ENCODE peak calls at places on chromosomes 7 and 10, in seven cellular contexts. P is PC-9, M is cardiac muscle cell, G is kidney epithelial cell, D is AG04450, Y is SJSA1, N is heart right ventricle. U is an unnamed sample.

GRCh38 chr10:97520978-97521761 is 22.4 kb downstream of the UBTD1 start:
- DNase-seq in D (no peak), Y (no peak), N (no peak), M (no peak), G (no peak), P (peak), U (no peak)

GRCh38 chr10:132644544-132645530 is 107.2 kb downstream of the INPP5A start:
- DNase-seq in D (no peak), P (no peak), Y (no peak), M (no peak), N (no peak), G (no peak), U (no peak)

GRCh38 chr7:102228935-102229334 is 57.7 kb upstream of the SH2B2 start:
- DNase-seq in Y (no peak), D (no peak), M (no peak), N (no peak), P (no peak), G (no peak), U (no peak)

GRCh38 chr7:158973440-158973839 is 117.1 kb downstream of the DYNC2I1 start:
- DNase-seq in D (no peak), Y (no peak), G (no peak), N (no peak), P (no peak), M (peak), U (no peak)

GRCh38 chr7:88377421-88377820 is 70.7 kb upstream of the STEAP4 start:
- DNase-seq in Y (no peak), N (no peak), D (no peak), G (peak), P (peak), M (peak), U (no peak)

GRCh38 chr7:137880432-137880831 is 33.7 kb upstream of the DGKI start:
- DNase-seq in D (no peak), G (no peak), Y (no peak), M (no peak), P (no peak), N (no peak), U (no peak)

GRCh38 chr10:104297697-104298660 is 29.0 kb downstream of the GSTO2 start:
- DNase-seq in G (no peak), N (no peak), D (no peak), P (no peak), Y (no peak), M (peak), U (no peak)

GRCh38 chr7:105802611-105803520 is 73.5 kb downstream of the ATXN7L1 start:
- DNase-seq in G (no peak), N (no peak), P (no peak), Y (no peak), D (no peak), M (no peak), U (no peak)

GRCh38 chr7:44290250-44290616 is 35.2 kb downstream of the CAMK2B start:
- DNase-seq in M (no peak), P (no peak), G (no peak), D (no peak), N (no peak), Y (no peak), U (no peak)

GRCh38 chr7:44411306-44411705 is 79.2 kb downstream of the NUDCD3 start:
- DNase-seq in Y (no peak), G (no peak), D (no peak), N (no peak), P (no peak), M (no peak), U (no peak)

GRCh38 chr10:9986786-9987185 is 1030.9 kb upstream of the CELF2 start:
- DNase-seq in D (no peak), M (no peak), Y (no peak), P (no peak), G (no peak), N (no peak), U (no peak)

GRCh38 chr10:103493362-103493871 is at the start of gene NEURL1:
- DNase-seq in M (peak), P (no peak), N (no peak), D (no peak), G (no peak), Y (no peak), U (no peak)

GRCh38 chr7:7438851-7439250 is 96.8 kb downstream of the COL28A1 start:
- DNase-seq in D (peak), P (peak), Y (peak), M (no peak), G (peak), N (no peak), U (no peak)

GRCh38 chr7:55177068-55177530 is 158.3 kb downstream of the EGFR start:
- DNase-seq in P (no peak), Y (peak), M (no peak), N (no peak), G (no peak), D (no peak), U (no peak)

GRCh38 chr10:128062837-128063563 is 63.2 kb downstream of the MKI67 start:
- DNase-seq in Y (no peak), M (no peak), P (no peak), D (no peak), G (no peak), N (peak), U (peak)

GRCh38 chr10:68135362-68135761 is 26.1 kb downstream of the MYPN start:
- DNase-seq in M (no peak), P (no peak), D (no peak), G (no peak), N (no peak), Y (no peak), U (no peak)

GRCh38 chr10:129833366-129833765 is 130.7 kb downstream of the EBF3 start:
- DNase-seq in P (no peak), D (no peak), Y (no peak), G (no peak), N (no peak), M (no peak), U (no peak)

GRCh38 chr10:24622781-24623301 is 100.8 kb downstream of the ARHGAP21 start:
- DNase-seq in D (no peak), M (no peak), P (no peak), G (no peak), N (no peak), Y (no peak), U (no peak)

GRCh38 chr7:24943096-24943948 is 36.7 kb downstream of the OSBPL3 start:
- DNase-seq in P (no peak), G (no peak), N (no peak), Y (no peak), D (no peak), M (no peak), U (no peak)

DNA sequence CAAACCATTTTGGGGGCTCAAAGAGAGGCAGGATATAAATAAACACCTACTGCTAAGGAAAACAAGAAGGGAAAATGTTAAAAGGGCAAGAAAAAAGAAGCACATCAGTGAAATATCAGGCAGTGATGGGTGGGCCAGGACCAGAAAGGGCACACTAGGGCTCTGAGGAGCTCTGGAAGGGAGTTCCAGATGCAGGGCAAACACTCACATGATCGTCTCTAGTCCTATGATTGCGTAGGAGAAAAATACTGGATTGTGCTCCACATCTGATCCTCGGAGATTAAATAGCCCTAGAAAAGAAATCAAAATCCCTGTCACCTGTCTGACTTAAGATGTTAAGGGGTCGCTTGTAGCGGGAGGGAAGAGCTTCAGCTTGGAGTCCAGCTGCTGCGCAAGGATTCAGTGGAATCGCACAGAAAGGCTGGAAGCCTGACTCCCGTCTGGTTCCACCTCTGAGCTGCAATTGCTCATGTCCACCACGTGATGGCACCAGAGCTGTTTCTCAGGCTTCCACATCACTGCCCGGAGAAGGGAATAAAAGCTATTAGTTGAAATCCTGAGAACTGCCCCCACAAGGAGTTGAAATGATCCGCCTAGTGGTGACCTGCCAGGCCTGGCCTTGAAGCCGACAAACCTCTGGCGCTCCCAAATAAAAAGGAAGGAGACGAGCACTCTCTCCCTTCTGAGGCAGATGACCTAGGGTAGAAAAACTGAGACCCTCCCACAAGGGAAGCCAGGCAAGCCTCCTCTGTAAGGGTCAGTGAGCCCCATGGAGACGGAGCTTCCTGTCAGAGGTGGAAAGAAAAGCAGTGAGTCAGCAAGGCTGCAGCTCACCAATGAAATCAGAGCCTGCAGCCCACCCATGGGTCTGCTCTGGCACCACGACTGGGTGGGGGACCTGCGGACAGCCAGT is 39.2 kb downstream of the XPNPEP1 start:
- DNase-seq in P (peak), M (peak), D (peak), N (peak), Y (peak), G (no peak), U (peak)
- H3K4me3 ChIP-seq in P (no peak), M (no peak), D (no peak), N (peak), Y (peak), G (no peak), U (no peak)

GRCh38 chr7:26857170-26857533 is 7.2 kb downstream of the SKAP2 start:
- DNase-seq in M (no peak), P (no peak), Y (no peak), G (no peak), D (no peak), N (no peak), U (no peak)

GRCh38 chr7:26859720-26860119 is 4.7 kb downstream of the SKAP2 start:
- DNase-seq in P (no peak), N (no peak), G (no peak), Y (no peak), M (no peak), D (no peak), U (no peak)

GRCh38 chr7:26857534-26858228 is 6.7 kb downstream of the SKAP2 start:
- DNase-seq in N (no peak), M (peak), G (no peak), Y (no peak), D (peak), P (no peak), U (peak)

GRCh38 chr7:26858735-26859134 is 5.7 kb downstream of the SKAP2 start:
- DNase-seq in P (no peak), G (no peak), D (no peak), Y (no peak), N (no peak), M (no peak), U (no peak)

GRCh38 chr7:26858229-26858568 is 6.2 kb downstream of the SKAP2 start:
- DNase-seq in N (no peak), P (no peak), D (no peak), G (no peak), Y (no peak), M (no peak), U (no peak)
- H3K4me3 ChIP-seq in N (no peak), P (no peak), D (peak), G (no peak), Y (no peak), M (no peak), U (peak)

DNA sequence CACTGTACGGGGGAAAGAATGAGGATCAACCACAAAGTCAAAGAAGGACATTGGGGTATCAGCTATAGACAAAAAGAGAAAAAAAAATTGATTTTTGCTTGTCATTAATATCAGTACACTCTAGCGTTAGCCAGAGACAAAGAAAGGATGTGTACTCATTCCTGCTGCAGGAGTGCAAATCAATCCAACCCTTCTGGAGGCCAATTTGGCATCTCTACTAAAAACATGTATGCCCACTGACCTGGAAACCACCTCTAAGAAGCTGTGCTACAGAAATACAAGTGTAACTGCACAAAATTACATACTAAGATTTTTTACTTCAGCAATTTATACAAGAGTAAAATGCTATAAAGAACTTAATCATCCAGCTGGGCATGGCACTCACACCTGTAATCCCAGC is 13.6 kb downstream of the NSMCE4A start:
- DNase-seq in D (no peak), P (no peak), M (no peak), G (no peak), Y (no peak), N (no peak), U (no peak)
- H3K4me3 ChIP-seq in D (no peak), P (no peak), M (no peak), G (no peak), Y (no peak), N (no peak), U (no peak)

GRCh38 chr7:27112361-27112760 is 9.9 kb upstream of the HOXA2 start:
- DNase-seq in P (no peak), G (no peak), N (no peak), D (no peak), M (no peak), Y (peak), U (no peak)

GRCh38 chr7:27113991-27114866 is 11.7 kb upstream of the HOXA2 start:
- DNase-seq in N (no peak), M (no peak), D (no peak), Y (no peak), G (no peak), P (peak), U (no peak)

GRCh38 chr7:27110977-27111752 is 8.7 kb upstream of the HOXA2 start:
- DNase-seq in N (no peak), M (no peak), G (no peak), Y (peak), D (no peak), P (peak), U (no peak)

GRCh38 chr7:27111753-27112277 is 9.3 kb upstream of the HOXA2 start:
- DNase-seq in Y (no peak), D (no peak), N (no peak), G (no peak), M (no peak), P (no peak), U (no peak)

DNA sequence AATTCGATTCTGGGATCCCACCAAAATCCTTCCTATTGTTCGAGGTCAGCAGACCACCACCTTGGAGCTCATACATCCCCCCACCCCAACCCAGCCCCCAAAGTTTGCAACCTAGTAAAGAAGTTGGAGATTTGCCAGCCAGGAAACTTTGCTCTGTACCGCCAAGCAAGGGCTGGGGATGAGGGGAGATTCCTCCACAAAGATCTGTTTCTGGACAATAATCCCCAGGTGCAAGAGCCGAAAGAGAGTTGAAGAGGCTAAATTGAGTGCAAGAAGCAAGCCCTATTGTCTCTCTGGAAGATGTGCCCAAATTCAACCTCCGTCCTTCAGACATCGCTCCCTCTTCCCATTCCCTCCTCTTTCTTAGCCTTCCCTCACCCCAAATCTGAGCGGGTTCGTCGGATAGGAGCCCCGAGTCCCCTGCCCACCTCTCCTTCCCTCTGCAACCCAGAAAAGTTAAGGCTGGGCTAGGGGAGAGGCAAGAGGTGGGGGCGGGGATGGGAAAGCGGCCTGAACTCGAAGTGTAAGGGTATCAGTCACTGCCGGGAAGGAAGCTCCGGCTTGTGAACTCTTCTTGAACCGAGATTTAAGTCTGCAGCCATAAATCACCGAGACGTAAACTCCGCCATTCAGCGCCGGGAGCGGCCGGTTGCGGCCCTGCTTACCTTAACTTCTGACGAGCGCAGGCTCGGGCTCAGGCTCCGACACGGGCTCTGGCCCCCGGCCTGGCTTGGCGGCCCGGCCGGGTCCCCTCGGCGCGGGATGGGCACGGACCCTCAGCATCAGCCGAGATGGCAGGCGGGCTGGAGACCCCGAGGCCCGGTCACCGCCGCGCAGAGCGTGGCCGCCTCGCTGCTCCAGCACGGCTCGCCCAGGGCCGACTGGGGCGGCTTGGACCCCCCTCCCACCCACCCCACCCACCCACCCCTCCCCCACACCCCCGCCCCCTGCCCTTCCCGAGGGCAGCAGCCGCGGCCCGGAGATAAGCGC is 10.8 kb upstream of the HOXA2 start:
- DNase-seq in G (no peak), D (peak), Y (peak), N (no peak), P (peak), M (peak), U (no peak)
- H3K4me3 ChIP-seq in G (peak), D (peak), Y (peak), N (peak), P (peak), M (peak), U (peak)

DNA sequence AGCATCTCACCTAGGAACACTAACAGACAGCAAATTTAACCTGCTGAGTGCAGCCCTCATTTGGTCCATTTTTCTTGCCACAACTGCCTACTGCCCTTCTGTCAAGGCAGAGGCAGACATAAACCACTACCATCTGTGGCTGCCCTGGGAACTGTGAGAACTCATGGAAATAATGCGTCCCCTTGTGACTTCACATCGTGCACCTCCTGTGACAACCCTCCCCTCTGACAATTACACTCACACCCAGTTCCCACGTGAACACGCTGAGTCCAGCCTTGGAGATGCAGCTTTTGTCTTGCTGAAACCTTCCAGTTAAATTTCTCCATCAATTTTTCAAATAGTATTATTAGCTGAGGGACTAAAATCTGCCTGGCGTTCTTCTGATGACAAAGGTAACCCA is 193.1 kb upstream of the KLF14 start:
- DNase-seq in P (no peak), M (no peak), N (no peak), D (no peak), Y (no peak), G (no peak), U (no peak)
- H3K4me3 ChIP-seq in P (no peak), M (no peak), N (no peak), D (no peak), Y (no peak), G (no peak), U (no peak)